ENCODE peak calls at places on chromosomes 6 and 20, in six cellular contexts. I, E, Q, A, J and M are unnamed samples.
A peak's percentile ranks its signal among the peaks of the same experiment; 100 is the strongest.

GRCh38 chr6:3341467-3341866 is 82.7 kb downstream of the PSMG4 start:
- DNase-seq in I (peak; percentile 69), E (no peak), Q (peak; percentile 95), A (peak; percentile 95), J (no peak), M (peak; percentile 93)

GRCh38 chr20:44137210-44137781 is 49.7 kb downstream of the JPH2 start:
- DNase-seq in I (peak; percentile 82), E (peak; percentile 79), Q (peak; percentile 18), A (peak; percentile 65), J (no peak), M (no peak)

GRCh38 chr20:2817341-2817726 is 1.2 kb downstream of the TMEM239 start:
- DNase-seq in I (no peak), E (no peak), Q (no peak), A (no peak), J (no peak), M (no peak)

GRCh38 chr6:168289571-168289962 is 30.0 kb downstream of the DACT2 start:
- DNase-seq in I (no peak), E (no peak), Q (no peak), A (no peak), J (no peak), M (no peak)

GRCh38 chr20:53693265-53693871 is 99.7 kb upstream of the ZNF217 start:
- DNase-seq in I (no peak), E (no peak), Q (no peak), A (no peak), J (no peak), M (no peak)

GRCh38 chr20:11452326-11452725 is 465.4 kb upstream of the BTBD3 start:
- DNase-seq in I (no peak), E (no peak), Q (peak; percentile 26), A (peak; percentile 59), J (no peak), M (peak; percentile 57)

GRCh38 chr6:140581601-140582000 is 1207.2 kb upstream of the CITED2 start:
- DNase-seq in I (no peak), E (no peak), Q (no peak), A (no peak), J (no peak), M (no peak)

GRCh38 chr6:63764318-63764916 is 128.8 kb downstream of the PHF3 start:
- DNase-seq in I (peak; percentile 56), E (no peak), Q (peak; percentile 69), A (peak; percentile 41), J (no peak), M (peak; percentile 66)

GRCh38 chr20:40257763-40258162 is 431.3 kb downstream of the MAFB start:
- DNase-seq in I (no peak), E (no peak), Q (no peak), A (no peak), J (no peak), M (no peak)

GRCh38 chr6:26272171-26272631 is 92.8 kb upstream of the BTN3A2 start:
- DNase-seq in I (peak; percentile 74), E (peak; percentile 76), Q (no peak), A (no peak), J (peak; percentile 51), M (peak; percentile 30)

GRCh38 chr6:132751828-132752227 is 5.9 kb downstream of the VNN2 start:
- DNase-seq in I (no peak), E (no peak), Q (no peak), A (no peak), J (no peak), M (no peak)

GRCh38 chr6:19851273-19852089 is 14.3 kb downstream of the ID4 start:
- DNase-seq in I (peak; percentile 82), E (no peak), Q (peak; percentile 83), A (peak; percentile 78), J (no peak), M (peak; percentile 79)

GRCh38 chr6:131629656-131630055 is 1.6 kb upstream of the MED23 start:
- DNase-seq in I (no peak), E (no peak), Q (no peak), A (no peak), J (no peak), M (no peak)

GRCh38 chr20:32837157-32837556 is 17.4 kb downstream of the MAPRE1 start:
- DNase-seq in I (no peak), E (no peak), Q (no peak), A (no peak), J (no peak), M (no peak)

GRCh38 chr6:139508023-139508422 is 133.6 kb upstream of the CITED2 start:
- DNase-seq in I (no peak), E (no peak), Q (peak; percentile 46), A (peak; percentile 75), J (no peak), M (no peak)

GRCh38 chr20:52049001-52049731 is 142.4 kb downstream of the ZFP64 start:
- DNase-seq in I (peak; percentile 81), E (no peak), Q (peak; percentile 33), A (peak; percentile 67), J (no peak), M (peak; percentile 60)

GRCh38 chr6:81636930-81637568 is 115.4 kb downstream of the TENT5A start:
- DNase-seq in I (no peak), E (no peak), Q (peak; percentile 12), A (peak; percentile 15), J (no peak), M (no peak)

GRCh38 chr6:116461563-116462507 is 660 bp downstream of the CALHM6 start:
- DNase-seq in I (peak; percentile 87), E (peak; percentile 66), Q (peak; percentile 50), A (peak; percentile 53), J (peak; percentile 58), M (peak; percentile 46)

GRCh38 chr6:43817192-43817591 is 47.2 kb downstream of the VEGFA start:
- DNase-seq in I (peak; percentile 40), E (no peak), Q (peak; percentile 30), A (peak; percentile 43), J (no peak), M (no peak)

GRCh38 chr6:35297541-35298481 is at the start of gene DEF6:
- DNase-seq in I (peak; percentile 90), E (peak; percentile 86), Q (peak; percentile 80), A (peak; percentile 68), J (peak; percentile 72), M (peak; percentile 83)

GRCh38 chr6:120211955-120212792 is 862.6 kb upstream of the MAN1A1 start:
- DNase-seq in I (no peak), E (no peak), Q (peak; percentile 75), A (no peak), J (peak; percentile 54), M (peak; percentile 31)

GRCh38 chr20:49344975-49345374 is 67.1 kb upstream of the ZNFX1 start:
- DNase-seq in I (no peak), E (peak; percentile 84), Q (peak; percentile 86), A (peak; percentile 97), J (no peak), M (peak; percentile 88)

GRCh38 chr20:19944772-19945459 is 72.2 kb upstream of the NAA20 start:
- DNase-seq in I (no peak), E (no peak), Q (no peak), A (peak; percentile 43), J (no peak), M (peak; percentile 81)

GRCh38 chr20:43728686-43729255 is 2.0 kb upstream of the GTSF1L start:
- DNase-seq in I (no peak), E (no peak), Q (no peak), A (no peak), J (no peak), M (no peak)

GRCh38 chr20:57582432-57583288 is 21.8 kb downstream of the PCK1 start:
- DNase-seq in I (peak; percentile 64), E (peak; percentile 87), Q (peak; percentile 46), A (no peak), J (no peak), M (peak; percentile 75)

GRCh38 chr6:105038259-105038658 is 81.4 kb downstream of the LIN28B start:
- DNase-seq in I (peak; percentile 53), E (no peak), Q (no peak), A (no peak), J (no peak), M (no peak)
- TF ChIP-seq CTCF in I (no peak), E (no peak), Q (no peak), A (no peak), J (no peak), M (no peak)

GRCh38 chr20:62364911-62365736 is 2.0 kb downstream of the LAMA5 start:
- DNase-seq in I (no peak), E (peak; percentile 86), Q (no peak), A (no peak), J (peak; percentile 44), M (no peak)

GRCh38 chr20:62361799-62362589 is 5.1 kb downstream of the LAMA5 start:
- DNase-seq in I (peak; percentile 75), E (peak; percentile 64), Q (no peak), A (no peak), J (peak; percentile 85), M (no peak)

GRCh38 chr20:62363920-62364851 is 2.9 kb downstream of the LAMA5 start:
- DNase-seq in I (peak; percentile 51), E (peak; percentile 67), Q (no peak), A (no peak), J (peak; percentile 51), M (no peak)

GRCh38 chr20:62362590-62362940 is 4.5 kb downstream of the LAMA5 start:
- DNase-seq in I (no peak), E (no peak), Q (no peak), A (no peak), J (no peak), M (no peak)

GRCh38 chr20:62362991-62363919 is 3.9 kb downstream of the LAMA5 start:
- DNase-seq in I (peak; percentile 67), E (peak; percentile 62), Q (no peak), A (no peak), J (peak; percentile 57), M (no peak)
- H3K4me3 ChIP-seq in I (no peak overlapping the region), E (no peak overlapping the region), Q (no peak overlapping the region), A (no peak overlapping the region), J (no peak overlapping the region), M (no peak overlapping the region)

GRCh38 chr6:39157511-39157910 is 42.5 kb upstream of the SAYSD1 start:
- DNase-seq in I (no peak), E (no peak), Q (no peak), A (no peak), J (no peak), M (no peak)
- TF ChIP-seq CTCF in I (no peak), E (no peak), Q (no peak), A (no peak), J (no peak), M (no peak)

GRCh38 chr6:56956481-56956880 is 1.6 kb downstream of the BEND6 start:
- DNase-seq in I (no peak), E (no peak), Q (no peak), A (no peak), J (no peak), M (no peak)
- H3K4me3 ChIP-seq in I (no peak overlapping the region), E (no peak overlapping the region), Q (peak overlapping the region; percentile 81), A (peak overlapping the region; percentile 92), J (no peak overlapping the region), M (peak overlapping the region; percentile 89)

DNA sequence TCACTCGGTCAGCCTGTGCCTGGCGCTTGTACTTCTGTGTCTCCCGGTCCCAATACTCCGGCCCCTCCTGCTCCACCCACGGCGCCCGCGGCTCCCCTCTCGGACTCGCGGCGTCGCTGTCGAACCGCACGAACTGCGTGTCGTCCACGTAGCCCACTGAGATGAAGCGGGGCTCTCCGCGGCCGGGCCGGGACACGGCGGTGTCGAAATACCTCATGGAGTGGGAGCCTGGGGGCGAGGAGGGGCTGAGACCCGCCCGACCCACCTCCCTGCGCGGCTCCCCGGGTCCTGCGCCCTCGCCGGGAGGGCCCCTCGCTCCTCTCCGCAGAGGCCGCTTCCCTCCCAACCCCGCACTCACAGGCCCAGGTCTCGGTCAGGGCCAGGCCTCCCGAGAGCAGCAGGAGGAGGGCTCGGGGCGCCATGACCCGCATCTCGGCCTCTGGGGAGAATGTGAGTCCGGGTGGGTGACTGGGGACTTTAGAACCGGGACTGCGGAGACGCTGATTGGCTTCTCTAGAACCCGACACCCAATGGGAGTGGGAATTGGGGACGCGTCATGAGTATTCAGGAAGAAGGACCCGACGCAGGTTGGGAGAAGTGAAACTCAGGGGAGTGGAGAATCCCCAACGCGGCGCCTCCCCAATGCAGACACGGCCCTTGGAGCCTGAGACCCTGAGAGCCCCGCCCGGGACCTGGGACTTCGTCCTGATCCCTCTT is at the start of gene HLA-C:
- DNase-seq in I (peak; percentile 95), E (peak; percentile 97), Q (peak; percentile 94), A (peak; percentile 94), J (peak; percentile 96), M (peak; percentile 93)
- TF ChIP-seq CTCF in I (no peak), E (no peak), Q (no peak), A (no peak), J (no peak), M (peak; percentile 14)